ENCODE peak calls at places on chromosomes 5 and 9, in six cellular contexts. F is HCT116, Q is K562, X is GM23338, S is A549, M is SK-N-SH. T is an unnamed sample.

GRCh38 chr5:172452398-172453205 is 1.7 kb downstream of the SH3PXD2B start:
- DNase-seq in F (peak), Q (no peak), X (no peak), S (no peak), M (peak), T (no peak)

GRCh38 chr5:156595132-156595787 is 254.8 kb upstream of the PPP1R2B start:
- DNase-seq in F (no peak), Q (no peak), X (no peak), S (no peak), M (no peak), T (no peak)

GRCh38 chr5:997001-997474 is 11.6 kb upstream of the NKD2 start:
- DNase-seq in F (no peak), Q (peak), X (peak), S (peak), M (no peak), T (no peak)

GRCh38 chr9:37290881-37291485 is 131.5 kb upstream of the GRHPR start:
- DNase-seq in F (peak), Q (no peak), X (no peak), S (no peak), M (no peak), T (peak)

GRCh38 chr5:129966071-129966470 is 61.8 kb downstream of the CHSY3 start:
- DNase-seq in F (no peak), Q (no peak), X (no peak), S (no peak), M (no peak), T (no peak)

GRCh38 chr5:126138475-126139005 is 284.7 kb upstream of the GRAMD2B start:
- DNase-seq in F (no peak), Q (no peak), X (peak), S (no peak), M (no peak), T (peak)

GRCh38 chr5:73214921-73215490 is 42.0 kb downstream of the TMEM174 start:
- DNase-seq in F (no peak), Q (no peak), X (peak), S (no peak), M (no peak), T (no peak)

GRCh38 chr5:6768590-6769230 is 55.5 kb downstream of the TENT4A start:
- DNase-seq in F (no peak), Q (peak), X (no peak), S (no peak), M (no peak), T (no peak)

GRCh38 chr5:60410427-60410826 is 289.5 kb downstream of the DEPDC1B start:
- DNase-seq in F (no peak), Q (no peak), X (no peak), S (no peak), M (no peak), T (no peak)

GRCh38 chr9:117458066-117458465 is 43.2 kb upstream of the ASTN2 start:
- DNase-seq in F (no peak), Q (no peak), X (no peak), S (no peak), M (no peak), T (no peak)

GRCh38 chr9:90309809-90310522 is 332.7 kb downstream of the DIRAS2 start:
- DNase-seq in F (no peak), Q (no peak), X (no peak), S (no peak), M (no peak), T (no peak)

GRCh38 chr9:122445155-122445749 is 32.5 kb downstream of the OR1J1 start:
- DNase-seq in F (no peak), Q (no peak), X (no peak), S (no peak), M (no peak), T (no peak)

GRCh38 chr9:33472171-33472920 is 1.4 kb downstream of the NOL6 start:
- DNase-seq in F (no peak), Q (no peak), X (no peak), S (no peak), M (no peak), T (no peak)

GRCh38 chr5:111748304-111748763 is 8.7 kb downstream of the NREP start:
- DNase-seq in F (peak), Q (no peak), X (no peak), S (no peak), M (no peak), T (no peak)

GRCh38 chr9:110340306-110340705 is 2.6 kb upstream of the TXNDC8 start:
- DNase-seq in F (peak), Q (peak), X (peak), S (no peak), M (no peak), T (no peak)

GRCh38 chr5:138282918-138283742 is 8.7 kb upstream of the GFRA3 start:
- DNase-seq in F (peak), Q (peak), X (peak), S (peak), M (peak), T (peak)

GRCh38 chr5:143376911-143377838 is 26.3 kb downstream of the NR3C1 start:
- DNase-seq in F (peak), Q (no peak), X (peak), S (no peak), M (no peak), T (no peak)

GRCh38 chr5:180180846-180181245 is 28.2 kb downstream of the RASGEF1C start:
- DNase-seq in F (no peak), Q (no peak), X (no peak), S (no peak), M (no peak), T (no peak)

GRCh38 chr9:120610975-120611689 is 31.2 kb upstream of the CDK5RAP2 start:
- DNase-seq in F (no peak), Q (peak), X (peak), S (no peak), M (no peak), T (no peak)

GRCh38 chr5:161483721-161484120 is 62.8 kb downstream of the GABRB2 start:
- DNase-seq in F (no peak), Q (no peak), X (no peak), S (no peak), M (no peak), T (no peak)

GRCh38 chr9:2014148-2014547 is 999 bp upstream of the SMARCA2 start:
- DNase-seq in F (no peak), Q (no peak), X (no peak), S (no peak), M (peak), T (no peak)

GRCh38 chr9:110021891-110022290 is 186.1 kb downstream of the C9orf152 start:
- DNase-seq in F (no peak), Q (no peak), X (no peak), S (no peak), M (no peak), T (no peak)

GRCh38 chr5:119385136-119386128 is 29.6 kb downstream of the TNFAIP8 start:
- DNase-seq in F (no peak), Q (peak), X (no peak), S (no peak), M (no peak), T (no peak)

GRCh38 chr5:39650234-39650816 is 225.5 kb upstream of the DAB2 start:
- DNase-seq in F (no peak), Q (no peak), X (no peak), S (no peak), M (no peak), T (no peak)

GRCh38 chr5:10457682-10458574 is 16.2 kb downstream of the ROPN1L start:
- DNase-seq in F (no peak), Q (peak), X (peak), S (no peak), M (peak), T (no peak)
- TF ChIP-seq CTCF in F (no peak), Q (peak), X (no peak), S (peak), M (no peak), T (no peak)

GRCh38 chr9:126781186-126781585 is 23.7 kb upstream of the ZBTB43 start:
- DNase-seq in F (no peak), Q (no peak), X (no peak), S (no peak), M (no peak), T (no peak)
- H3K4me3 ChIP-seq in F (no peak), Q (no peak), X (peak), S (peak), M (no peak), T (no peak)

DNA sequence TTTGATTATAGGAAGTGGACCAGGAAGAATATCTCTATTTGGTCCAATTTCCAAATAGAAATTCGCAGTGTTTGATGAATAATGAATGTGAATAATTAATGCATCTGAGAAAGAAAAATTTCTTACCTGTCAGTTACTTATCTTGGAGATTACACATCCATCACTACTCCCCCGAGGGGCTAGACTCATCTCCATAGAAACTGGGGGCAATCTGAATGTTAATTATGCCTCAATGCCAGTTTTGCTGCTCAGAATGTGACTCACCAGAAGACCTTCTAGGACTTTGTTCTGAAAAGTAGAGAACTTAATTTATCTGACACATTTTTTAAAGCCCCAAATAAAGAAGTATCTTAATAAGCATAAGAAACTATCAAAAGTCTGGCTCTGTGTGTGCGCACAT is 233.4 kb upstream of the NR4A3 start:
- DNase-seq in F (no peak), Q (no peak), X (no peak), S (no peak), M (no peak), T (no peak)
- TF ChIP-seq REST in F (no peak), Q (no peak), X (no peak), S (no peak), M (no peak), T (no peak)

DNA sequence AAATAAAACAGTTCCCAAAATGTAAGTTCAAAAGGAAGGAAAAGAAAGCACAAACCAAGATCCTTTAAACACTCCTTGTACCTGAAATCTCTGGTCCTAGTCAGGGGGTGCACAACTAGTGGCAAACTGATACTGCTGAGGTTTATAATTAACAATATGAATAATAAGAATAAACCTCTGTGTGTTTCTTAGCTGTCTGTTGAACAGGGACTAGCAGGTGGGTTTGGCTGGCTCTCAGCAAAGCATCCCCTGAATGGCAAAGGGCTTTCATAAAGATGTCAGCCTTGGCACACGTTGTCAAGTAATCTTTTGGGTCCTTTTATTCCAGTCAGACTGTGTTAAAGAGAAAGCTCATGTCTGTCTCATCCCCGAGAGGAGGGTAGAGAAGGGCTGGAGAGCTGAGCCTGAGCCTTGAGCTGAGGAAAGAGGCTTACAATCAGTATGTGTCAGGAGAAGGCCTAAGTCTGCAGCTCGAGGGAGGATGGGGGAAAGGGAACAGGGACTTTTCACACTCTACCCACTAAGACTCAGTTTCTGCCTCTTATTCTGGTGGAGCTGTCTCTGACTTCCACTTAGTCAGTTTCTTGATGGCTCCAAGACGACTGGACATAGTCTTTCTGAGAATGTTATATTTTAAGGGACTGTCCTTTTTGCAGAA is 123.0 kb downstream of the GALNT10 start:
- DNase-seq in F (no peak), Q (no peak), X (no peak), S (no peak), M (no peak), T (no peak)
- TF ChIP-seq CTCF in F (no peak), Q (no peak), X (no peak), S (no peak), M (no peak), T (no peak)

GRCh38 chr5:54936201-54936600 is 49.2 kb downstream of the ESM1 start:
- DNase-seq in F (no peak), Q (no peak), X (no peak), S (no peak), M (no peak), T (no peak)
- H3K4me3 ChIP-seq in F (no peak), Q (no peak), X (no peak), S (no peak), M (no peak), T (no peak)

GRCh38 chr9:10339152-10339551 is 273.6 kb downstream of the PTPRD start:
- DNase-seq in F (no peak), Q (no peak), X (peak), S (no peak), M (no peak), T (no peak)

GRCh38 chr9:10341057-10341456 is 271.7 kb downstream of the PTPRD start:
- DNase-seq in F (no peak), Q (no peak), X (no peak), S (no peak), M (no peak), T (no peak)
- TF ChIP-seq REST in F (no peak), Q (no peak), X (no peak), S (no peak), M (no peak), T (no peak)

GRCh38 chr9:95044731-95045508 is 272.6 kb downstream of the FANCC start:
- DNase-seq in F (no peak), Q (peak), X (peak), S (peak), M (no peak), T (no peak)
- TF ChIP-seq CTCF in F (no peak), Q (peak), X (peak), S (peak), M (no peak), T (peak)

DNA sequence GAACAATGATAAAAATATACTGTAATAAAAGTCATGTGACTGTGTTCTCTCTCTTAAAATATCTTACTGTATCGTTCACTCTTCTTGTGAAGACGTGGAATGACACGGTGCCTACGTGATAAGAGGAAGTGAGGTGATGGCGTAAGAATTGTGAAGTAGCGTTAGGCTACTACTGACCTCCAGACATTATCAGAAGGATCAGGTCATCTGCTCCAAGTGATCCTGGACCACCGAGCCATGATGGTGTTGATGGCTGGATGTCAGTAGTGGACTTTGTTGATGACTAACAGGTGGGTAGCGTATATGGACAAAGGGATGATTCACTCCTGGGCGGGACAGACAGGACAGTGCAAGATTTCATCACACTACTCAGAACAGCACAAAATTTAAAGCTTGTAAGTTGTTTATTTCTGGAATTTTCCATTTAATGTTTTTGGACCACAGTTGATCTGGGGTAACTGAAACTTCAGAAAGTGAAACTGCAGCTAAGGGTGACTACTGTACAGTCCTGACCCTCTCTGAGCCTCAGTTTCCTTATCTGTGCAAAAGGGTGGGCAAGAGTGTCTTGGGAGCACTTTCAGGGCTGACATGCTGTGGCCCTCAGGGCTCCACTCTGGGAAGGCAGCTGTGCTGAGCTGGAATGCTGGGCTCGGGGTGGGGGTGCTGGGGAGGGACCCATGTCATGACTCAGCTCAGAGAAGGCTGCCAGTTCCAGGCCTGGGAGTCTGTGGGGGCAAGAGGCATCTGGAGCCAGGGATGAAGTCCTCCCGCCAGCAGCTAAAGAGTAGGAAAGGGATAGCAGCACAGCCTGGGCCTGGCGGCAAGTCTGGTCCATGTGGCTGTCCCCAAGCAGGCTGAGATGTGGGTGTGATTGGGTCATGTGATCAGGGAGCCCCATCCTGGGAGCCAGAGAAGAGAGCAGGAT is 12.6 kb downstream of the PDGFRB start:
- DNase-seq in F (peak), Q (peak), X (no peak), S (peak), M (peak), T (peak)
- H3K4me3 ChIP-seq in F (no peak), Q (no peak), X (no peak), S (no peak), M (no peak), T (no peak)

T was measured in Panc1.